ENCODE peak calls at places on chromosome 6, in four cellular contexts. Q is right atrium auricular region, G is stomach, L is H9. P is an unnamed sample.

GRCh38 chr6:149449831-149450678 is 34.8 kb downstream of the ZC3H12D start:
- DNase-seq in Q (no peak), G (no peak), L (no peak), P (no peak)

GRCh38 chr6:33321227-33321626 is 3.7 kb upstream of the ZBTB22 start:
- DNase-seq in Q (no peak), G (no peak), L (no peak), P (no peak)

GRCh38 chr6:18242062-18242851 is 22.1 kb downstream of the DEK start:
- DNase-seq in Q (no peak), G (no peak), L (no peak), P (no peak)

GRCh38 chr6:53192590-53193232 is 44.1 kb upstream of the GCM1 start:
- DNase-seq in Q (no peak), G (no peak), L (peak; percentile 44), P (peak; percentile 5)

GRCh38 chr6:106870069-106870468 is 104.5 kb downstream of the CD24 start:
- DNase-seq in Q (no peak), G (no peak), L (no peak), P (no peak)

GRCh38 chr6:148559848-148560433 is 186.9 kb upstream of the UST start:
- DNase-seq in Q (peak; percentile 77), G (peak; percentile 80), L (peak; percentile 78), P (peak; percentile 91)

GRCh38 chr6:15713325-15713724 is 50.5 kb upstream of the DTNBP1 start:
- DNase-seq in Q (no peak), G (no peak), L (no peak), P (no peak)

GRCh38 chr6:90338409-90338808 is 41.8 kb upstream of the BACH2 start:
- DNase-seq in Q (no peak), G (no peak), L (no peak), P (no peak)

DNA sequence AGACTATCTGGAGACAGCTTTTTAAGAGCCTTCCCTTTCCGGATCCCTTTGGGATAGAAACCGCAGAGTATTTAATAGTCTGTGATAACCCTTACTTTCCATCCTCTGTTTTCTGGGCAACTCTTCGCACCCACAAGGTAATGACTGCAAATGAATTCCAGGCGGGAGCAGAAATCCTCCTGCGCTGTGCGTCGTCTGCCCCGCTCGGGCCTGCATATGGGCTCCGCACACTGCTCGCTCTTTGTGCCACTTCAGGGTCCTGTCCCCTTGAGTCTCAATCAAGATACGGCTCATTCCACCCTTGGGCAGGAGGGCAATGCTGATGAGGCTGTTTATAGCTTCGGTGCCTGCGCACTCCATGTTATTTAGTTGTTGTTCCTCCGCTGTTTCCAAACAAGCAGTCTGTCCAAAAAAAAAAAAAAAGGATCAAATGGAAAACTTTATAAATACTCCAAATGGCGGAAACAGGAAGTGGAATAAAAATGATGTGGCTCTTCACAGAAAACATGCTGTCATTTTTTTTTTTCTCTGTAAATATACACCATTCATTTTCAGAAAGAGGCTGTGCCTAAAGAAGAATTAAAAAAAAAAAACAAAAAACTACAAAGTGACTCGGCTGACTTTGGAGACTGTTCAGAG is 169.6 kb upstream of the GMDS start:
- DNase-seq in Q (no peak), G (no peak), L (no peak), P (no peak)
- TF ChIP-seq CTCF in Q (no peak), G (no peak), L (no peak), P (no peak)

DNA sequence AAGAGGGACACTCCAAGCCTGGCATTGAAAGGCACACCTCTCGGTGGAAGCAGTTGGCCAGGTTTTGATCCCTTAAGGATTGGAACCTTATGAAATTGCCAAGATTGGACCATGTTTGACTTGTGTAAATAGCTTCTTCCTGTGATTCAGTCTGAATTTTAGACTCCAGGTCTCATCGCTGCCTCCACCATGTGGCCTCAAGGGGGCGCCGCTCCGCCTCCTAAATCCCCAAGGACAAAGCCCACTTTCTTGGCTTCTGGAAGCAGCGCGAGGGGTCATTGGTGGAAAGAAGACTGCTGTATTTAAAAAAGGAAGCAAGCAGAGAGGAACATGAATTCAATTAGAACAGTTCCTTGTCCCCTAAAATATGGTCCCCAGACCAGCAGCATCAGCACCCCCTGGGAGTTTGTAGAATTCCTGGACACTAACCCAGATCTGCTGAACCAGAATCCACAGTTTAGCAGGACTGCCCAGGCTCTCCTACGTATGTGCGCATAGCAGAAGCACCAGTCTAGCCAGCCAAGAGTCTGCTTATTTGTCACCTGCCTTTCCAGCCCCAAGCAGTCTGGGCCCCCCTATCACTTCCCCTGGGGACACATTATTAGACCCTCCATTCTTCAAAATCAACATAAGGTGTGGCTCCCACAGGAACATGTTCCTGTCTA is 108.5 kb downstream of the LY86 start:
- DNase-seq in Q (peak; percentile 72), G (peak; percentile 64), L (peak; percentile 76), P (peak; percentile 83)
- TF ChIP-seq CTCF in Q (peak; percentile 80), G (no peak), L (peak; percentile 96), P (peak; percentile 80)

DNA sequence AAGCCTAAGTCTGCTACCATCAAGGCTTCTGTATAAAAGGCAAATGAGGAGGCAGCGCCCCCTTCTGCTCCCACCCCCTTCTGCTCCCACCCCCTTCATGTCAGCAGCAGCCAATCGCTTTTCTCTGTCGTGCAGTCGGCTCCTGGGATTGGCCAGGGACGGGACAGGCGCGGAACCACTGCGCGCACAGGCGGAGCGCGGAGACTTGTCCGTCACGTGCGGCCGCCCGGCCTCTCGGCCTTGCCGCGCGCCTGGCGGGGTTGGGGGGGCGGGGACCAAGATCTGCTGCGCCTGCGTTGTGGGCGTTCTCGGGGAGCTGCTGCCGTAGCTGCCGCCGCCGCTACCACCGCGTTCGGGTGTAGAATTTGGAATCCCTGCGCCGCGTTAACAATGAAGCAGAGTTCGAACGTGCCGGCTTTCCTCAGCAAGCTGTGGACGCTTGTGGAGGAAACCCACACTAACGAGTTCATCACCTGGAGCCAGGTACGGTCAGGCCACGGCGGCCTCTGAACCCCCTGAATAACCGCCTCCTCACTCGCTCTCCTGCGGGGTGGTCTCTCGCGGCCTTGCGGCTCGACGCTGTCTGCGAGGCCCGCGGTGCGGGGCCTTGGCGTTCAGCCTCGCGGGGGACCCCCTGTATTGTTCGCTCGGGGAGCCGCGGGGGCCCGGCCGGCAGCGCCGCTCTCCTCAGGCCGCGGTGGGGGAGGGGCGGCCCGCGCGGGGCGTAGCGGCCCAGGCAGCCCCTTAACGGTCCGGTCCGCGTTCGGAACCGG is at the start of gene HSF2:
- DNase-seq in Q (peak; percentile 98), G (peak; percentile 96), L (peak; percentile 99), P (peak; percentile 89)
- TF ChIP-seq CTCF in Q (peak; percentile 54), G (no peak), L (peak; percentile 42), P (no peak)

DNA sequence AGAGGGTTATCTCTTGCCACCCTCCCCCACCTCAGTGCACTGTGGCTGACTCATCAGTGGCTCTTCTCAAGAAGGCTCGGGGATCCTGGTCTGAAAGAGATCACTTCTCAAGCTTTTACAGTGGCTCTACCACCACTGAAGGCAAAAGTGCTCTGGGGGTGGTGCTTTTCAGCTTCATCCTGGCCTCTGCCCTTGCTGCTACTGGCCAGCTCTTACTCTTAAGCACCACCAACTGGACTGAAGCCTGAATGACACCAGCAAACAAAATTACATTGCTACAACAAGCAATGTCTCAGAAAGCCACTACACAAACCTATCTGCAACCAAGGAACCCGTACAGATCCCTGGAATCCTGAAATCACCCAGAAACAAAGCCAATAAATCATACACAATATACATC is 402.1 kb downstream of the EPHA7 start:
- DNase-seq in Q (no peak), G (no peak), L (peak; percentile 74), P (no peak)
- TF ChIP-seq CTCF in Q (no peak), G (no peak), L (peak; percentile 69), P (peak; percentile 13)

GRCh38 chr6:133834472-133835170 is 54.3 kb upstream of the TCF21 start:
- DNase-seq in Q (no peak), G (no peak), L (no peak), P (no peak)

GRCh38 chr6:133833905-133834304 is 55.0 kb upstream of the TCF21 start:
- DNase-seq in Q (no peak), G (no peak), L (no peak), P (no peak)

GRCh38 chr6:133837801-133838349 is 51.0 kb upstream of the TCF21 start:
- DNase-seq in Q (no peak), G (peak; percentile 77), L (peak; percentile 91), P (peak; percentile 75)

DNA sequence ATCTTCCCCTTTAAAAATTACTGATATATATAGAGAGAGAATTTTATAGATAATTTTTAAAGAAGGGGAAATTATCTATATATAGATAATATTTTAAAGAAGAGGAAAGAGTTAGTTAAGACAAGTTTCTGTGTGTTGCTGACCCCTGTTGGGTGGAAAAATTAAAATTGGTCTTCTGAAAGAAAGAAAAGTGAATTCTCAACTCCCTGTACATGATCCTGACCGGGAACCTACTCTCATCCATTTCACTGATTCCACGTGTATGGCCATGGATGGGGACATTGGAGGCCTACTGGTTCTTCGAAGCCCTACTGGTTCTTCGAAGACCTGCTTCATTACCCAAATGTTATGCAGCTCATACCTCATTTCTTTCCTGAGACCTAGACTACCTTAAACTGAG is 53.0 kb upstream of the TCF21 start:
- DNase-seq in Q (no peak), G (no peak), L (no peak), P (no peak)
- TF ChIP-seq CTCF in Q (peak; percentile 14), G (no peak), L (no peak), P (no peak)